ENCODE peak calls at places on chromosome 6, in ten cellular contexts. Y is tibial nerve, Q is Peyer's patch, M is IMR-90, U is GM23248, E is trophoblast cell, L is OCI-LY7, R is right cardiac atrium, I is neural progenitor cell, N is adipocyte. H is an unnamed sample.
A peak's percentile ranks its signal among the peaks of the same experiment; 100 is the strongest.

GRCh38 chr6:96537726-96538125 is 16.1 kb downstream of the UFL1 start:
- DNase-seq in Y (no peak), Q (no peak), M (no peak), U (no peak), E (no peak), L (no peak), R (no peak), I (no peak), N (no peak), H (no peak)

GRCh38 chr6:106256201-106256968 is 69.2 kb downstream of the ATG5 start:
- DNase-seq in Y (no peak), Q (no peak), M (peak; percentile 72), U (peak; percentile 84), E (no peak), L (no peak), R (no peak), I (no peak), N (peak; percentile 86), H (peak; percentile 57)

GRCh38 chr6:63307581-63308246 is 12.1 kb downstream of the LGSN start:
- DNase-seq in Y (no peak), Q (no peak), M (peak; percentile 64), U (peak; percentile 75), E (peak; percentile 7), L (peak; percentile 54), R (no peak), I (peak; percentile 55), N (peak; percentile 66), H (peak; percentile 64)

GRCh38 chr6:160137989-160138835 is 16.6 kb downstream of the SLC22A1 start:
- DNase-seq in Y (peak; percentile 57), Q (peak; percentile 83), M (peak; percentile 72), U (peak; percentile 80), E (peak; percentile 53), L (peak; percentile 62), R (no peak), I (peak; percentile 59), N (peak; percentile 85), H (peak; percentile 72)

GRCh38 chr6:170101281-170102035 is 189.4 kb downstream of the DLL1 start:
- DNase-seq in Y (no peak), Q (peak; percentile 28), M (no peak), U (no peak), E (no peak), L (no peak), R (no peak), I (no peak), N (no peak), H (no peak)

GRCh38 chr6:81614292-81614691 is 138.2 kb downstream of the TENT5A start:
- DNase-seq in Y (no peak), Q (no peak), M (peak; percentile 85), U (peak; percentile 42), E (no peak), L (no peak), R (no peak), I (peak; percentile 15), N (peak; percentile 28), H (peak; percentile 15)

GRCh38 chr6:125314019-125314581 is 12.3 kb upstream of the HDDC2 start:
- DNase-seq in Y (peak; percentile 73), Q (peak; percentile 75), M (peak; percentile 61), U (peak; percentile 82), E (peak; percentile 35), L (peak; percentile 77), R (peak; percentile 51), I (peak; percentile 78), N (peak; percentile 92), H (peak; percentile 42)

GRCh38 chr6:147257760-147258159 is 53.5 kb downstream of the STXBP5 start:
- DNase-seq in Y (no peak), Q (no peak), M (no peak), U (no peak), E (no peak), L (no peak), R (no peak), I (no peak), N (no peak), H (no peak)

GRCh38 chr6:101907356-101908217 is 514.1 kb downstream of the GRIK2 start:
- DNase-seq in Y (no peak), Q (no peak), M (no peak), U (no peak), E (no peak), L (no peak), R (no peak), I (no peak), N (no peak), H (no peak)

GRCh38 chr6:55980627-55981211 is 105.3 kb upstream of the BMP5 start:
- DNase-seq in Y (peak; percentile 65), Q (no peak), M (peak; percentile 41), U (peak; percentile 67), E (peak; percentile 42), L (peak; percentile 22), R (no peak), I (peak; percentile 67), N (peak; percentile 85), H (peak; percentile 66)

GRCh38 chr6:161010418-161010817 is 18.8 kb downstream of the MAP3K4 start:
- DNase-seq in Y (no peak), Q (no peak), M (peak; percentile 89), U (peak; percentile 84), E (no peak), L (no peak), R (no peak), I (no peak), N (peak; percentile 33), H (peak; percentile 84)

GRCh38 chr6:96907498-96907897 is 9.8 kb upstream of the NDUFAF4 start:
- DNase-seq in Y (no peak), Q (no peak), M (peak; percentile 44), U (peak; percentile 36), E (no peak), L (no peak), R (no peak), I (no peak), N (no peak), H (peak; percentile 30)

GRCh38 chr6:159041181-159041580 is 3.6 kb downstream of the TAGAP start:
- DNase-seq in Y (no peak), Q (no peak), M (no peak), U (no peak), E (no peak), L (no peak), R (no peak), I (no peak), N (no peak), H (no peak)

GRCh38 chr6:46940433-46941226 is 18.9 kb upstream of the ADGRF5 start:
- DNase-seq in Y (no peak), Q (no peak), M (no peak), U (no peak), E (no peak), L (no peak), R (no peak), I (no peak), N (no peak), H (no peak)

GRCh38 chr6:21051777-21052176 is 517.5 kb downstream of the CDKAL1 start:
- DNase-seq in Y (no peak), Q (no peak), M (no peak), U (no peak), E (no peak), L (no peak), R (no peak), I (no peak), N (no peak), H (no peak)

GRCh38 chr6:21050930-21051329 is 516.7 kb downstream of the CDKAL1 start:
- DNase-seq in Y (no peak), Q (no peak), M (no peak), U (no peak), E (no peak), L (no peak), R (no peak), I (no peak), N (no peak), H (no peak)

GRCh38 chr6:21048047-21048446 is 513.8 kb downstream of the CDKAL1 start:
- DNase-seq in Y (no peak), Q (no peak), M (no peak), U (no peak), E (no peak), L (no peak), R (no peak), I (no peak), N (no peak), H (no peak)

GRCh38 chr6:21046276-21046675 is 512.0 kb downstream of the CDKAL1 start:
- DNase-seq in Y (no peak), Q (no peak), M (no peak), U (no peak), E (no peak), L (no peak), R (peak; percentile 29), I (no peak), N (no peak), H (no peak)

DNA sequence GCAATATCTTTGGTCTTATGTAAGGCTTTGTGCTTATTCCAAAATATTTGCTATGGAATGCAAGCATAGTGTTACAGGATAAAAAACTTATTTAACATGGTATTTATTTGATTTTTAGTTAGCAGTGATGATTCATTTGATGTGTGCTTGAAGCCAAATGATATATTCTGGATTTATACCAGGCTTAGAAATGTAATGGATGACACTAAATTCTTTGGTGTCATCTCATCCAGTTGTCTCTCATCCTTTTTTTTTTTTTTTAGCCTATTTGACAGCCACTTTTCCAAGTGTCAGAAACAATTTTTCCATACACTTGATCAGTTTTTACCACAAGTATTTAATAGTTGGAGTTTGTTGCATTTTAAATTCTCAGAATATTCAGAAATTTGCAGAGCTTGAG is 515.3 kb downstream of the CDKAL1 start:
- DNase-seq in Y (no peak), Q (no peak), M (peak; percentile 59), U (peak; percentile 47), E (no peak), L (no peak), R (no peak), I (no peak), N (peak; percentile 69), H (peak; percentile 41)
- H3K4me1 ChIP-seq in Y (no peaks in the 10 kb centered on the region), Q (no peaks in the 10 kb centered on the region), M (no peaks in the 10 kb centered on the region), U (peaks cover 16% of the 10 kb centered on the region), E (no peaks in the 10 kb centered on the region), L (no peaks in the 10 kb centered on the region), R (no peaks in the 10 kb centered on the region), I (no peaks in the 10 kb centered on the region), N (peaks cover 9% of the 10 kb centered on the region), H (no peaks in the 10 kb centered on the region)

GRCh38 chr6:149328083-149328482 is 10.6 kb downstream of the TAB2 start:
- DNase-seq in Y (no peak), Q (no peak), M (peak; percentile 12), U (no peak), E (no peak), L (no peak), R (no peak), I (no peak), N (no peak), H (no peak)
- H3K4me1 ChIP-seq in Y (peaks cover 60% of the 10 kb centered on the region), Q (no peaks in the 10 kb centered on the region), M (peaks cover 9% of the 10 kb centered on the region), U (peaks cover 41% of the 10 kb centered on the region), E (peaks cover 1% of the 10 kb centered on the region), L (peaks cover 15% of the 10 kb centered on the region), R (peaks cover 13% of the 10 kb centered on the region), I (peaks cover 43% of the 10 kb centered on the region), N (peaks cover 36% of the 10 kb centered on the region), H (peaks cover 2% of the 10 kb centered on the region)

GRCh38 chr6:15332441-15332840 is 86.6 kb downstream of the JARID2 start:
- DNase-seq in Y (no peak), Q (no peak), M (peak; percentile 74), U (no peak), E (no peak), L (no peak), R (no peak), I (no peak), N (no peak), H (peak; percentile 92)
- H3K4me1 ChIP-seq in Y (peaks cover 34% of the 10 kb centered on the region), Q (peaks cover 3% of the 10 kb centered on the region), M (peaks cover 24% of the 10 kb centered on the region), U (peaks cover 37% of the 10 kb centered on the region), E (no peaks in the 10 kb centered on the region), L (peaks cover 69% of the 10 kb centered on the region), R (peaks cover 12% of the 10 kb centered on the region), I (peaks cover 63% of the 10 kb centered on the region), N (peaks cover 35% of the 10 kb centered on the region), H (peaks cover 24% of the 10 kb centered on the region)

DNA sequence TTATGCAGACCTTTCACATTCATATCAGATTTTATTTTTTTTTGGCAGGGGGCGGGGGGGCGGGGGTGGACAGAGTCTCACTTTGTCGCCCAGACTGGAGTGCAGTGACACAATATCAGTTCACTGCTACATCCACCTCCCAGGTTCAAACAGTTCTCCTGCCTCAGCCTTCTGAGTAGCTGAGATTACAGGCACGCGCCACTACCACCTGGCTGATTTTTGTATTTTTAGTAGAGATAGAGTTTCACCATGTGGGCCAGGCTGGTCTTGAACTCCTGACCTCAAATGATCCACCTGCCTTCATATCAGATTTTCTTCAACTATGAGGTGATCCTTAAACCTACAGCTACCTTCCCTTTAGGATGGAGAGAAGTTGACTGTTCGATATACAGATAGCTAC is 8.0 kb upstream of the SUMO4 start:
- DNase-seq in Y (no peak), Q (no peak), M (no peak), U (no peak), E (no peak), L (no peak), R (no peak), I (no peak), N (no peak), H (no peak)
- H3K4me1 ChIP-seq in Y (peaks cover 5% of the 10 kb centered on the region), Q (no peaks in the 10 kb centered on the region), M (peaks cover 3% of the 10 kb centered on the region), U (peaks cover 23% of the 10 kb centered on the region), E (no peaks in the 10 kb centered on the region), L (no peaks in the 10 kb centered on the region), R (peaks cover 2% of the 10 kb centered on the region), I (no peaks in the 10 kb centered on the region), N (peaks cover 26% of the 10 kb centered on the region), H (no peaks in the 10 kb centered on the region)

H was measured in fibroblast of lung.